ENCODE peak calls at places on chromosomes 1 and 21, in seven cellular contexts. Z is stomach, Y is transverse colon, A is A549, W is HepG2, N is ovary, J is suprapubic skin. M is an unnamed sample. For H3K4me1, the result is how much of the 10 kb centered on the place peaks cover.

GRCh38 chr1:243495442-243496172 is 239.8 kb downstream of the SDCCAG8 start:
- DNase-seq in N (no peak), A (no peak), Y (no peak), J (no peak), Z (no peak), W (no peak), M (no peak)

GRCh38 chr1:202586018-202586821 is 124.0 kb downstream of the SYT2 start:
- DNase-seq in Y (peak), W (peak), J (no peak), N (no peak), A (no peak), Z (peak), M (peak)

GRCh38 chr1:235050911-235051360 is 77.7 kb downstream of the TOMM20 start:
- DNase-seq in Z (no peak), W (no peak), Y (no peak), N (no peak), A (no peak), J (no peak), M (no peak)

GRCh38 chr1:14598007-14598497 is 433 bp upstream of the KAZN start:
- DNase-seq in Y (no peak), W (no peak), J (no peak), A (no peak), N (peak), Z (no peak), M (no peak)

GRCh38 chr1:172154571-172154970 is 265.9 kb upstream of the C1orf105 start:
- DNase-seq in Y (no peak), W (no peak), J (no peak), Z (no peak), N (no peak), A (peak), M (no peak)

GRCh38 chr1:16013220-16013907 is 4.5 kb downstream of the HSPB7 start:
- DNase-seq in A (peak), Y (peak), W (peak), N (peak), Z (peak), J (no peak), M (no peak)

GRCh38 chr1:90505806-90506205 is 211.3 kb downstream of the BARHL2 start:
- DNase-seq in A (no peak), N (no peak), J (no peak), Y (no peak), Z (no peak), W (no peak), M (no peak)

GRCh38 chr1:161706483-161707347 is at the start of gene FCRLA:
- DNase-seq in Z (no peak), Y (no peak), N (no peak), J (no peak), W (no peak), A (no peak), M (no peak)

GRCh38 chr21:29470397-29470796 is 171.7 kb downstream of the BACH1 start:
- DNase-seq in Y (no peak), N (no peak), A (no peak), J (no peak), Z (no peak), W (peak), M (no peak)

GRCh38 chr1:180614746-180615145 is 17.1 kb upstream of the XPR1 start:
- DNase-seq in Y (no peak), W (no peak), Z (no peak), N (no peak), A (no peak), J (no peak), M (no peak)

DNA sequence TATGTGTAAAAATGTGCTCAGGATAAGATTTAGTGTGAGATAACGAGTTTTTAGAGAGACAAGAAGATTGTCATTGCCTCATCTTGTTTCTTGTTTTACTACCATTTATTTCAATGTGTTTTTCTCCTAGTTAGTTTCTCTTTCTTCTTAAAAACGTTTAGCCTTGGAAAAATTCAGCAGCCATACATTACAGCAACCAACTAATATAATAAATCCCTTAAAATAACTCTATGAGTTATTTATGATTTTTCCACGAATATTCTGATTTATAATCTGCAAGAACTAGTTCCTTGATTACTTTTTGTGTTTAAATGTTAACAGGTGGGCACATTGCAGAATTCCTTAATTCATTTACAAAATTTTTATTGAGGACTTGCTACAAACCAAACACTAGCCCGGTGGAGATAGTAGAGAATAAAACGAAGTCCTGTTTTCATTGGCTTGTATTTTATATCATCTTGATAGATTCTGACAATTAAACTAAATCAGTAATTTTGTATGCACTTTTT is 118.9 kb downstream of the OSBPL9 start:
- DNase-seq in Y (no peak), W (no peak), Z (no peak), J (no peak), N (no peak), A (no peak), M (no peak)
- H3K4me1 ChIP-seq in Y (under half), W (half or more), Z (half or more), J (under half), N (under half), A (half or more), M (under half)

DNA sequence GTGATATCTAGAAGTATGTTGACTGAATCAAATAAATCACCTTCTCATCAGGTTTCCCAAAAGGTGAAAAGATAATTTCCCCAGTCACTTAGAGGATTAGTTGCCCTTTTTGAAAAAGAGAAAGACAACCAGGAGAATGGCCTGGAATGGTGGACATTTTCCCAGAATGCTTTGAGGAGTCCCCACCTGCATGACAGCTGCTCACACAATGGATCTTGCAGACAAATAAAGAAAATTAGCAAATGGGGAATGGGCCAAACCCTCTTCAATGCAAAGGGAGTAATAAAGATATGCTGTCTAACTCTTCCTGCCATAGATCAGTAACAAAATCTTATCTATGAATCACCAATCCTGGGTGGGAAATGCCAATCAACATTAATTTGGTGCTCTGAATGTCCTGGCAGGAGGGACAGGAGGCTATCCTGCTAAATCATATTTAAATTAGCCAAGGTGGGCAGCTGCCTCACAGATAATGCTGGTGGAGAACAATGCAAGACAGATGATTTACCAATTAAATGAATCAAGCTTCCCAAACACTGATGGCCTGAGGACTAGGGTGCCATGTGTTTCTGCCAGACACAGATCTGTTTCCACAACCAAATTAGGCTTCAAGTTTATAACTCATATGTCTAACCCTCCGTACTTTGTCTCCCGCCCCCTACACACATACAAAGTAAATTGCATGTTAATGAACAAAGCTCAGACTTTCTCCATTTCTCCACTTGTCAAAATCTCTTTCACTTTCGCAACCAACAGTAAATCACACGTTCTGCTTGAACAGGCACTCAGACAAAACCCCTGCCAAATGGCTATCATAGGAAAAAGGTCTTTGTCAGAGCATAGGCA is 488.0 kb upstream of the PLXNA2 start:
- DNase-seq in Z (no peak), N (no peak), J (no peak), W (no peak), Y (no peak), A (no peak), M (no peak)
- TF ChIP-seq EP300 in Z (no peak), N (no peak), J (no peak), W (no peak), Y (no peak), A (no peak), M (no peak)

DNA sequence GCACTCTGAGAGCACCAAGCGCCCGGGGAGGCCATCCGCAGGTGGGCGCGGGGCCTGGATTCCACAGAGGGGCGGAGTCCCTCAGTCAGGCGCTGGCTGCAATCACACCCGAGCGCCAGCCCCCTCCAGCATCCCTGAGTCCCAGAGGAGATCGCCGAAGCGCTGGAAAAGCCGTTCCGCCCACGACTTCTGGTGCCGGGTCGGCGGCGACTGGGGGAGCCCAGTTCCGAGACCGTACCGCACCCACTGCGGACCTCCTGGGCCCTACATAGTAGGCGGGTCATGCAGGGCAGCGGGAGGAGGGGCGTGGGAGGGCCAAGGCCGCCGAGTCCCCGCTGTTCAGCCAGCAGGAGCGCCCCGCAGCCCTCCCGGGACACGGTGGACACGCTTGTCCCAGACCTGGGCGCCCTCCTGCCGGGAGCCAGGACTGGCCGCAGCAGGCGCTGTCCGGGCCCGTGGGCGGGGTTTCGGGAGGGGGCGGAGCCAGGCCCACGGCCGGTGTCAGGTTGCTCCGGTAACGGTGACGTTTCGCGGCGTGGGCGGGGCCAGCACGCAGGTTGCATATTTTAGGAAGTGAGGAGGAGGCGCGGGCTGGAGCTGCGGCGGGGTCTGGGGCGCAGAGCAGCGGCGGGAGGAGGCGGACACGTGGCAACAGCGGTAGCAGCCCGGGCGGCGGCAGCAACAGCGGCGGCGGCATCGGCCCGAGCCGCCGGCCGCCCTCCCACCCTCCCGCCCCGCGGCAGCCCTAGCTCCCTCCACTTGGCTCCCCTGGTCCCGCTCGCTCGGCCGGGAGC is at the start of gene ATP1A1:
- DNase-seq in W (peak), J (peak), Z (peak), Y (peak), N (peak), A (peak), M (peak)
- H3K4me1 ChIP-seq in W (under half), J (half or more), Z (half or more), Y (under half), N (under half), A (under half), M (under half)

GRCh38 chr21:45456014-45456835 is 51.3 kb downstream of the COL18A1 start:
- DNase-seq in A (no peak), Y (no peak), W (no peak), Z (no peak), J (no peak), N (peak), M (no peak)

GRCh38 chr21:45455321-45456013 is 50.5 kb downstream of the COL18A1 start:
- DNase-seq in J (no peak), A (no peak), Y (no peak), W (no peak), N (peak), Z (no peak), M (no peak)

GRCh38 chr21:45454081-45454923 is 49.3 kb downstream of the COL18A1 start:
- DNase-seq in Z (no peak), J (no peak), A (no peak), Y (no peak), W (no peak), N (peak), M (no peak)

GRCh38 chr21:45453308-45453950 is 48.5 kb downstream of the COL18A1 start:
- DNase-seq in W (no peak), A (no peak), Z (no peak), N (peak), J (no peak), Y (no peak), M (no peak)

GRCh38 chr21:45454924-45455315 is 50.0 kb downstream of the COL18A1 start:
- DNase-seq in Z (no peak), J (no peak), W (no peak), A (no peak), N (peak), Y (no peak), M (no peak)
- TF ChIP-seq EP300 in Z (no peak), J (no peak), W (no peak), A (no peak), N (no peak), Y (no peak), M (no peak)

GRCh38 chr1:94228640-94229375 is 8.6 kb downstream of the ARHGAP29 start:
- DNase-seq in A (no peak), N (no peak), Z (no peak), J (no peak), W (no peak), Y (no peak), M (no peak)
- H3K4me1 ChIP-seq in A (under half), N (under half), Z (half or more), J (under half), W (under half), Y (under half), M (under half)

GRCh38 chr1:150926094-150926741 is at the start of gene SETDB1:
- DNase-seq in J (peak), Y (peak), A (peak), Z (peak), W (peak), N (peak), M (peak)
- TF ChIP-seq EP300 in J (no peak), Y (no peak), A (no peak), Z (no peak), W (no peak), N (no peak), M (peak)

M was measured in tibial nerve.